ENCODE peak calls at places on chromosome 5, in five cellular contexts. Z is psoas muscle; L is stimulated activated CD8-positive, alpha-beta memory T cell treated with anti-CD3 and anti-CD28 coated beads, Interleukin-12 subunit alpha, Interleukin-12 subunit beta, amount 100 ng/mL, for 1 hour; P is effector CD8-positive, alpha-beta T cell; H is activated CD8-positive, alpha-beta T cell treated with anti-CD3 and anti-CD28 coated beads for 36 hours. A is an unnamed sample.

GRCh38 chr5:148221510-148221909 is 16.8 kb upstream of the MARCOL start:
- DNase-seq in P (no peak), H (no peak), L (no peak), Z (no peak), A (no peak)

GRCh38 chr5:96714951-96715451 is 52.8 kb downstream of the CAST start:
- DNase-seq in P (no peak), Z (no peak), H (peak), L (peak), A (peak)

GRCh38 chr5:2278825-2279224 is 396.1 kb upstream of the IRX4 start:
- DNase-seq in P (no peak), Z (no peak), H (no peak), L (no peak), A (no peak)

GRCh38 chr5:56155992-56156584 is 77.0 kb downstream of the ANKRD55 start:
- DNase-seq in P (no peak), H (no peak), L (no peak), Z (no peak), A (peak)

GRCh38 chr5:1134478-1134877 is 22.6 kb upstream of the SLC12A7 start:
- DNase-seq in Z (no peak), L (no peak), P (no peak), H (no peak), A (peak)

GRCh38 chr5:56415356-56415765 is 182.2 kb upstream of the ANKRD55 start:
- DNase-seq in L (no peak), P (no peak), H (no peak), Z (peak), A (peak)

GRCh38 chr5:31944683-31945445 is 229.3 kb downstream of the GOLPH3 start:
- DNase-seq in L (no peak), P (no peak), H (no peak), Z (no peak), A (no peak)

GRCh38 chr5:1709186-1709803 is 90.3 kb downstream of the MRPL36 start:
- DNase-seq in H (no peak), Z (no peak), L (no peak), P (no peak), A (no peak)

A was measured in GM12865.